ENCODE peak calls at places on chromosomes 12 and 14, in seven cellular contexts. L is fibroblast of the aortic adventitia, H is GM23338, V is transverse colon, S is cardiac fibroblast, W is choroid plexus epithelial cell, F is AG09309. X is an unnamed sample.

GRCh38 chr12:97404549-97404948 is 58.1 kb upstream of the RMST start:
- DNase-seq in L (peak), H (peak), V (no peak), S (peak), W (peak), F (no peak), X (peak)

GRCh38 chr12:71782007-71782406 is 27.3 kb downstream of the RAB21 start:
- DNase-seq in L (no peak), H (no peak), V (no peak), S (no peak), W (no peak), F (no peak), X (no peak)

GRCh38 chr14:96064866-96065265 is 25.7 kb downstream of the C14orf132 start:
- DNase-seq in L (no peak), H (no peak), V (no peak), S (no peak), W (no peak), F (no peak), X (no peak)

GRCh38 chr12:132602578-132603239 is 7.7 kb downstream of the LRCOL1 start:
- DNase-seq in L (no peak), H (no peak), V (peak), S (no peak), W (peak), F (no peak), X (no peak)

GRCh38 chr12:29582677-29583076 is 85.2 kb upstream of the OVCH1 start:
- DNase-seq in L (no peak), H (no peak), V (no peak), S (no peak), W (no peak), F (no peak), X (no peak)

GRCh38 chr14:64865992-64866391 is 13.7 kb downstream of the SPTB start:
- DNase-seq in L (no peak), H (peak), V (no peak), S (no peak), W (no peak), F (no peak), X (no peak)

GRCh38 chr12:115384391-115384790 is 700.4 kb upstream of the TBX3 start:
- DNase-seq in L (no peak), H (no peak), V (no peak), S (no peak), W (no peak), F (no peak), X (no peak)

GRCh38 chr12:115569694-115570093 is 707.8 kb downstream of the MED13L start:
- DNase-seq in L (no peak), H (peak), V (no peak), S (no peak), W (peak), F (peak), X (no peak)

GRCh38 chr12:111330800-111331752 is 37.8 kb downstream of the PHETA1 start:
- DNase-seq in L (peak), H (peak), V (no peak), S (peak), W (peak), F (peak), X (peak)

GRCh38 chr12:50251619-50252300 is 31.6 kb downstream of the LIMA1 start:
- DNase-seq in L (no peak), H (no peak), V (no peak), S (no peak), W (peak), F (no peak), X (no peak)

GRCh38 chr12:84842406-84843013 is 70.1 kb downstream of the SLC6A15 start:
- DNase-seq in L (peak), H (peak), V (no peak), S (peak), W (peak), F (peak), X (peak)

GRCh38 chr14:53942970-53943750 is 13.5 kb downstream of the BMP4 start:
- DNase-seq in L (no peak), H (peak), V (no peak), S (no peak), W (no peak), F (no peak), X (no peak)

GRCh38 chr14:100314724-100315123 is 8.4 kb upstream of the SLC25A47 start:
- DNase-seq in L (no peak), H (no peak), V (peak), S (no peak), W (no peak), F (no peak), X (no peak)

GRCh38 chr14:99192823-99193222 is 79.2 kb downstream of the BCL11B start:
- DNase-seq in L (no peak), H (no peak), V (no peak), S (no peak), W (no peak), F (no peak), X (no peak)

GRCh38 chr14:76953196-76953945 is 75.1 kb downstream of the IRF2BPL start:
- DNase-seq in L (peak), H (peak), V (peak), S (peak), W (peak), F (peak), X (peak)

GRCh38 chr14:21673718-21674117 is at the start of gene OR4E1:
- DNase-seq in L (no peak), H (no peak), V (no peak), S (no peak), W (no peak), F (no peak), X (no peak)

DNA sequence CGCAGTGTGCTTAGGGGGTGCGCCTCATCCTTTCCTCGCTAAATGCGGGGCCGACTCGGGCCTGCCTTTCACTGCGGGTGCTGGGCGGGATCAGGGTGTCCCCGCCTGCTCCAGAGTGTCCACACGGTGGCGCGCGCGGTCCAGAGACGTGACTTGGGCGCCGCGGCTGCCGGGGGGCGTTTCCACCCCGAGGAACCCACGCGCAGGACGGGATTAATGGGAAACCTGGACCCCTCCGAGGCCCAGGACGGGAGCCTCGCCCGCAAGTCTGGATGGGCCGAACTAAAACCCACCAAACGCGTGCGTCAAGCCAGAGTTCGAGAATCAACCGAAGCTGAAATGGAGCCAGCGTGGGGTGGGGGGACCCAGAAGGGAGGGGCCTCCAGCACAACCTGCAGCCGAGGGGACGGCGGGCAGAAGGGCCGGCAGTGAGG is 93.4 kb downstream of the NINJ2 start:
- DNase-seq in L (peak), H (peak), V (peak), S (peak), W (peak), F (no peak), X (peak)
- TF ChIP-seq CTCF in L (peak), H (peak), V (peak), S (peak), W (peak), F (peak), X (peak)

GRCh38 chr12:127455347-127456265 is 811.4 kb upstream of the TMEM132C start:
- DNase-seq in L (no peak), H (peak), V (no peak), S (no peak), W (peak), F (no peak), X (no peak)
- TF ChIP-seq CTCF in L (no peak), H (peak), V (no peak), S (no peak), W (no peak), F (peak), X (no peak)

GRCh38 chr14:105774001-105774400 is 247.6 kb downstream of the TMEM121 start:
- DNase-seq in L (no peak), H (no peak), V (no peak), S (no peak), W (no peak), F (no peak), X (peak)
- TF ChIP-seq CTCF in L (no peak), H (no peak), V (no peak), S (no peak), W (no peak), F (no peak), X (no peak)

GRCh38 chr12:23217716-23218115 is 592.7 kb downstream of the ETNK1 start:
- DNase-seq in L (no peak), H (no peak), V (no peak), S (no peak), W (no peak), F (no peak), X (no peak)

GRCh38 chr12:23222801-23223200 is 597.8 kb downstream of the ETNK1 start:
- DNase-seq in L (no peak), H (no peak), V (no peak), S (no peak), W (peak), F (no peak), X (no peak)

GRCh38 chr12:23221926-23222325 is 597.0 kb downstream of the ETNK1 start:
- DNase-seq in L (no peak), H (no peak), V (no peak), S (no peak), W (no peak), F (no peak), X (no peak)

GRCh38 chr12:23221066-23221465 is 596.1 kb downstream of the ETNK1 start:
- DNase-seq in L (no peak), H (peak), V (no peak), S (no peak), W (peak), F (no peak), X (peak)

DNA sequence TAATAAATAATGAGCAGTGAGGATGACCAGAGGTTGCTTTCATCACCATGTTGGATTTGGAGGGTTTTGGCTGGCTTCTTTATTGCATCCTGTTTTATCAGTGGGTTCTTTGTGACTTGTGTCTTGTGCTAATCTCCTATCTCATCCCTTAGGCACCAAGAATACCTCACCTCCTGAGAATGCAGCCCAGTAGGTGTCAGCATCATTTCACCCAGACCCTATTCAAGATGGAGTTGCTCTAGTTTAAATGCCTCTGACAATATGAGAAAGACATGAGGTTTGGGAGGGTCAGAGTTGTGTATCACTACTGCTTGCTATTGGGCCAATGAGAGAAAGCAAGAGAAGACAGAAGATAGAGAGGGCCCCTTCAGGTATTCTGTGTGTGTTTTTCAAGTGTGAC is 592.2 kb downstream of the ETNK1 start:
- DNase-seq in L (no peak), H (no peak), V (no peak), S (no peak), W (no peak), F (no peak), X (no peak)
- TF ChIP-seq CTCF in L (no peak), H (peak), V (no peak), S (no peak), W (no peak), F (no peak), X (no peak)

X was measured in Calu3.